ENCODE peak calls at places on chromosomes 3 and 15, in five cellular contexts. K, R, A, B and V are unnamed samples. For H3K4me1, the result is how much of the 10 kb centered on the place peaks cover.

GRCh38 chr15:60507596-60508424 is 28.9 kb upstream of the ICE2 start:
- DNase-seq in K (peak), R (peak), A (peak), B (no peak), V (no peak)

GRCh38 chr3:69444980-69445379 is 59.1 kb upstream of the FRMD4B start:
- DNase-seq in K (no peak), R (no peak), A (peak), B (no peak), V (no peak)

GRCh38 chr3:140972833-140973232 is 31.2 kb downstream of the SLC25A36 start:
- DNase-seq in K (peak), R (no peak), A (peak), B (no peak), V (no peak)

GRCh38 chr15:64730151-64730550 is 45.2 kb downstream of the RBPMS2 start:
- DNase-seq in K (no peak), R (no peak), A (no peak), B (no peak), V (no peak)

GRCh38 chr15:99143230-99143629 is 38.4 kb downstream of the SYNM start:
- DNase-seq in K (no peak), R (no peak), A (no peak), B (no peak), V (no peak)

GRCh38 chr3:77179762-77180161 is 139.9 kb downstream of the ROBO2 start:
- DNase-seq in K (no peak), R (no peak), A (peak), B (no peak), V (no peak)

GRCh38 chr15:49135342-49135857 is 20.0 kb downstream of the COPS2 start:
- DNase-seq in K (no peak), R (no peak), A (no peak), B (no peak), V (no peak)

GRCh38 chr15:99442268-99442897 is 123.4 kb upstream of the MEF2A start:
- DNase-seq in K (no peak), R (no peak), A (peak), B (peak), V (peak)

GRCh38 chr3:49255686-49256085 is 21.3 kb downstream of the C3orf62 start:
- DNase-seq in K (no peak), R (no peak), A (no peak), B (no peak), V (no peak)

GRCh38 chr15:76056931-76057330 is 2.9 kb upstream of the TMEM266 start:
- DNase-seq in K (peak), R (no peak), A (no peak), B (no peak), V (no peak)
- H3K4me3 ChIP-seq in K (no peak), R (no peak), A (no peak), B (no peak), V (no peak)

GRCh38 chr15:63051701-63052066 is 9.1 kb downstream of the TPM1 start:
- DNase-seq in K (no peak), R (no peak), A (no peak), B (no peak), V (no peak)
- H3K4me1 ChIP-seq in K (under half), R (half or more), A (under half), B (half or more), V (half or more)

GRCh38 chr15:32991544-32992192 is 202.8 kb downstream of the FMN1 start:
- DNase-seq in K (no peak), R (no peak), A (no peak), B (no peak), V (no peak)
- H3K27ac ChIP-seq in K (no peak), R (no peak), A (no peak), B (no peak), V (no peak)

GRCh38 chr3:198108756-198109155 is 148.7 kb downstream of the LMLN start:
- DNase-seq in K (no peak), R (no peak), A (no peak), B (no peak), V (no peak)

GRCh38 chr3:198107840-198108734 is 148.1 kb downstream of the LMLN start:
- DNase-seq in K (no peak), R (no peak), A (no peak), B (no peak), V (no peak)

GRCh38 chr3:198112031-198112430 is 152.0 kb downstream of the LMLN start:
- DNase-seq in K (no peak), R (no peak), A (no peak), B (no peak), V (no peak)

GRCh38 chr3:198109883-198110282 is 149.9 kb downstream of the LMLN start:
- DNase-seq in K (no peak), R (no peak), A (no peak), B (no peak), V (no peak)

GRCh38 chr3:198113219-198114053 is 153.4 kb downstream of the LMLN start:
- DNase-seq in K (no peak), R (peak), A (peak), B (no peak), V (no peak)
- H3K4me3 ChIP-seq in K (no peak), R (no peak), A (peak), B (peak), V (peak)

GRCh38 chr3:125042725-125043406 is 12.9 kb downstream of the HEG1 start:
- DNase-seq in K (no peak), R (peak), A (peak), B (peak), V (peak)

GRCh38 chr3:125043599-125044151 is 12.1 kb downstream of the HEG1 start:
- DNase-seq in K (no peak), R (peak), A (peak), B (peak), V (no peak)

GRCh38 chr3:125045194-125045593 is 10.6 kb downstream of the HEG1 start:
- DNase-seq in K (no peak), R (no peak), A (peak), B (no peak), V (no peak)

GRCh38 chr3:125048282-125048681 is 7.5 kb downstream of the HEG1 start:
- DNase-seq in K (no peak), R (no peak), A (no peak), B (no peak), V (no peak)

DNA sequence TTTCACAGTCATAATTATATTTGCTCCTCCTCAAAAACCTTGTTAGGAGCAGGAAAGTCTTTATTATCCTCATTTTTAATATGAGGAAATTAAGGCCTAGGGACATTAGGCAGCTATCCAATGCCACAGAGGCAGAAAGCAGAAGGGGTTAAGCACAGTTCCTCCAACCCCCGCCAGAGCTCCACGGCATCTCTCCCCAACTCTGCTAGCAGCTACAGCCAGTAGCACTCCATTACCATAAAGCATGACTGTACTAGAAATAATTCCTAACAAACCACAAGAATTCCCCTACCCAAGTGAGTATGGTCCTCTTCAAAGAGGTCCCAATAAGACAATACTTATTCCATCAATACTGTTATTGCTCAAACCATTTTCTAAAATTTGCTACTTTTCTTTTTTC is 9.8 kb downstream of the HEG1 start:
- DNase-seq in K (no peak), R (no peak), A (peak), B (no peak), V (no peak)
- H3K4me1 ChIP-seq in K (under half), R (half or more), A (under half), B (half or more), V (under half)

DNA sequence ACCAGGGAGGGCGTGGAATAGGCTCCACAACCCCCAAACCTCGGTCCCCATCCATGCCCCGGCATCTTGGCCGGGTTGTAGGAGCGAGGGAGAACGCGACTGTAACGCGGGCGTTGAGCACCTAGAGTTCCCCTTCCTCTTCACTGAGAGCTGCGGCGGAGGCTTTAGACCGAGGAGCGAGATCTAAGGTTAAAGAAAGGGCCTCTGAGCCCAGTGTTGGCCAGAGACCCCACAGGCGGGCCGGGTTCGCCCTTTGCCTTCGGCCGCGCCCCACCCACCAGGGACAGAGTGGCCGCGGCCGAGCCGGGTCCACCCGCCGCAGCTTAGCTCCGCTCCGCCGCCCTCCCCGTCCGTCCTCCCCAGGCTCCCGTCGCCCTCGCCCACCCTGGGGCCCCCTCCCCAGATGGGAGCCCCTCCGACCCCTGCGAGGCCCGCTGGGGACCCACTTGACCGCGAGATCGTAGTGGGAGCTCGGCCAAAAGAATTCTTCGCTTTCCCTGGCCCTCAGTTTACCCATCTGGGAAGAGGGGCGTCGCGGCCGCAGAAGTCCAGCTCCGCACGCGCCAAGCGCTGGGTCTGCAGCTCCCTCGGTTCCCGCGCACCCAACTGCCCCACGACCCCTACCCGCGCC is 425 bp downstream of the ANPEP start:
- DNase-seq in K (no peak), R (no peak), A (peak), B (peak), V (no peak)
- H3K27ac ChIP-seq in K (no peak), R (no peak), A (no peak), B (peak), V (peak)